ENCODE peak calls at places on chromosomes 13 and 19, in five cellular contexts. One of them, this sample, is unnamed. For H3K4me1, the result is how much of the 10 kb centered on the place peaks cover.

GRCh38 chr19:50204811-50205675 is 1.6 kb downstream of the MYH14 start:
- DNase-seq in tibial nerve: no peak
- DNase-seq in CD8-positive, alpha-beta T cell: no peak
- DNase-seq in upper lobe of left lung: peak
- DNase-seq in fibroblast of lung: no peak
- DNase-seq in this sample: no peak

GRCh38 chr19:35739275-35740107 is 2.8 kb downstream of the IGFLR1 start:
- DNase-seq in tibial nerve: no peak
- DNase-seq in CD8-positive, alpha-beta T cell: no peak
- DNase-seq in upper lobe of left lung: peak
- DNase-seq in fibroblast of lung: no peak
- DNase-seq in this sample: no peak

GRCh38 chr13:26473571-26474230 is 83.8 kb upstream of the WASF3 start:
- DNase-seq in tibial nerve: no peak
- DNase-seq in CD8-positive, alpha-beta T cell: no peak
- DNase-seq in upper lobe of left lung: peak
- DNase-seq in fibroblast of lung: no peak
- DNase-seq in this sample: no peak

GRCh38 chr13:24002206-24002815 is 105.0 kb upstream of the C1QTNF9B start:
- DNase-seq in tibial nerve: no peak
- DNase-seq in CD8-positive, alpha-beta T cell: no peak
- DNase-seq in upper lobe of left lung: no peak
- DNase-seq in fibroblast of lung: no peak
- DNase-seq in this sample: no peak

GRCh38 chr19:3121821-3122511 is 13.9 kb upstream of the GNA15 start:
- DNase-seq in tibial nerve: no peak
- DNase-seq in CD8-positive, alpha-beta T cell: no peak
- DNase-seq in upper lobe of left lung: peak
- DNase-seq in fibroblast of lung: no peak
- DNase-seq in this sample: no peak

GRCh38 chr19:38698225-38699026 is 45.8 kb downstream of the CAPN12 start:
- DNase-seq in tibial nerve: no peak
- DNase-seq in CD8-positive, alpha-beta T cell: no peak
- DNase-seq in upper lobe of left lung: no peak
- DNase-seq in fibroblast of lung: no peak
- DNase-seq in this sample: no peak

GRCh38 chr13:52644108-52644507 is 1.9 kb downstream of the HNRNPA1L2 start:
- DNase-seq in tibial nerve: no peak
- DNase-seq in CD8-positive, alpha-beta T cell: no peak
- DNase-seq in upper lobe of left lung: no peak
- DNase-seq in fibroblast of lung: peak
- DNase-seq in this sample: no peak

GRCh38 chr13:98476538-98476966 is 100.4 kb downstream of the STK24 start:
- DNase-seq in tibial nerve: no peak
- DNase-seq in CD8-positive, alpha-beta T cell: peak
- DNase-seq in upper lobe of left lung: no peak
- DNase-seq in fibroblast of lung: peak
- DNase-seq in this sample: no peak

GRCh38 chr19:55283548-55284393 is at the start of gene BRSK1:
- DNase-seq in tibial nerve: no peak
- DNase-seq in CD8-positive, alpha-beta T cell: peak
- DNase-seq in upper lobe of left lung: no peak
- DNase-seq in fibroblast of lung: peak
- DNase-seq in this sample: no peak

GRCh38 chr13:22173605-22174004 is 502.7 kb downstream of the FGF9 start:
- DNase-seq in tibial nerve: no peak
- DNase-seq in CD8-positive, alpha-beta T cell: no peak
- DNase-seq in upper lobe of left lung: no peak
- DNase-seq in fibroblast of lung: peak
- DNase-seq in this sample: no peak

GRCh38 chr13:19586904-19587634 is 25.7 kb upstream of the TPTE2 start:
- DNase-seq in tibial nerve: no peak
- DNase-seq in CD8-positive, alpha-beta T cell: peak
- DNase-seq in upper lobe of left lung: peak
- DNase-seq in fibroblast of lung: peak
- DNase-seq in this sample: no peak

GRCh38 chr19:5231857-5232503 is 108.6 kb downstream of the PTPRS start:
- DNase-seq in tibial nerve: no peak
- DNase-seq in CD8-positive, alpha-beta T cell: no peak
- DNase-seq in upper lobe of left lung: no peak
- DNase-seq in fibroblast of lung: peak
- DNase-seq in this sample: no peak

GRCh38 chr13:32804673-32805260 is 211.5 kb upstream of the KL start:
- DNase-seq in tibial nerve: no peak
- DNase-seq in CD8-positive, alpha-beta T cell: no peak
- DNase-seq in upper lobe of left lung: no peak
- DNase-seq in fibroblast of lung: peak
- DNase-seq in this sample: no peak

GRCh38 chr19:12880551-12881171 is 588 bp downstream of the DNASE2 start:
- DNase-seq in tibial nerve: no peak
- DNase-seq in CD8-positive, alpha-beta T cell: no peak
- DNase-seq in upper lobe of left lung: peak
- DNase-seq in fibroblast of lung: peak
- DNase-seq in this sample: no peak

GRCh38 chr13:82165396-82166174 is 1716.7 kb downstream of the SLITRK1 start:
- DNase-seq in tibial nerve: no peak
- DNase-seq in CD8-positive, alpha-beta T cell: no peak
- DNase-seq in upper lobe of left lung: peak
- DNase-seq in fibroblast of lung: no peak
- DNase-seq in this sample: no peak

GRCh38 chr13:45833663-45834062 is 17.9 kb downstream of the SIAH3 start:
- DNase-seq in tibial nerve: no peak
- DNase-seq in CD8-positive, alpha-beta T cell: no peak
- DNase-seq in upper lobe of left lung: no peak
- DNase-seq in fibroblast of lung: peak
- DNase-seq in this sample: no peak

GRCh38 chr13:113943821-113944565 is 29.9 kb downstream of the C13orf46 start:
- DNase-seq in tibial nerve: no peak
- DNase-seq in CD8-positive, alpha-beta T cell: no peak
- DNase-seq in upper lobe of left lung: no peak
- DNase-seq in fibroblast of lung: no peak
- DNase-seq in this sample: no peak

GRCh38 chr13:44243198-44243852 is 130.3 kb upstream of the SERP2 start:
- DNase-seq in tibial nerve: no peak
- DNase-seq in CD8-positive, alpha-beta T cell: no peak
- DNase-seq in upper lobe of left lung: no peak
- DNase-seq in fibroblast of lung: peak
- DNase-seq in this sample: no peak

GRCh38 chr19:55383789-55384575 is at the start of gene TMEM238:
- DNase-seq in tibial nerve: no peak
- DNase-seq in CD8-positive, alpha-beta T cell: peak
- DNase-seq in upper lobe of left lung: peak
- DNase-seq in fibroblast of lung: peak
- DNase-seq in this sample: no peak

GRCh38 chr19:1441677-1442438 is 3.7 kb downstream of the RPS15 start:
- DNase-seq in tibial nerve: no peak
- DNase-seq in CD8-positive, alpha-beta T cell: no peak
- DNase-seq in upper lobe of left lung: peak
- DNase-seq in fibroblast of lung: no peak
- DNase-seq in this sample: no peak

GRCh38 chr13:44543424-44543823 is 32.7 kb downstream of the TSC22D1 start:
- DNase-seq in tibial nerve: no peak
- DNase-seq in CD8-positive, alpha-beta T cell: no peak
- DNase-seq in upper lobe of left lung: no peak
- DNase-seq in fibroblast of lung: no peak
- DNase-seq in this sample: no peak

DNA sequence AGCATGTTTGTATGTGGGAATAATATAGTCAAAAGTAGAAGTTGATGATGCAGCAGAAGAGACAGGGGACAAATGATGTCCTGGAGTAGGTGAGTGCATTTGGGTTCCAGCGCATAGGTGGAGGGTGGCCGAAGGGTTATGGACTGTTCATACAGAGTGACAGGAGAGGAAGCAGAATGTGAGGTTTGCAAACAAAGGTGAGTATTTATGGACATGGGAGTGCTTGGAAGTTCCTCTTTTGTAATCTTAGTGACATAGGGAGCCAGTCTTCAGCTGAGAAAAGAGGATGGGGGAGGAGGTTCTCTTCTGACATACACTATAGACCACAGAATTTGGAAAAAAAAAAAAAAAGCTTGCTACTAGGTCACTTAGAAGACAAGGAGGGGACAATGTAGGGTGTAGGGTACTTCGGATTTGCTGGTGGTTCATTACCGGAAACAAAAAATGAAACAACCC is 331.6 kb downstream of the DLEU7 start:
- DNase-seq in tibial nerve: no peak
- DNase-seq in CD8-positive, alpha-beta T cell: no peak
- DNase-seq in upper lobe of left lung: no peak
- DNase-seq in fibroblast of lung: no peak
- DNase-seq in this sample: no peak
- H3K4me1 ChIP-seq in tibial nerve: under half
- H3K4me1 ChIP-seq in CD8-positive, alpha-beta T cell: under half
- H3K4me1 ChIP-seq in upper lobe of left lung: under half
- H3K4me1 ChIP-seq in fibroblast of lung: under half
- H3K4me1 ChIP-seq in this sample: under half

GRCh38 chr13:73266640-73267180 is 207.9 kb downstream of the KLF5 start:
- DNase-seq in tibial nerve: no peak
- DNase-seq in CD8-positive, alpha-beta T cell: no peak
- DNase-seq in upper lobe of left lung: no peak
- DNase-seq in fibroblast of lung: no peak
- DNase-seq in this sample: no peak
- H3K27ac ChIP-seq in tibial nerve: no peak
- H3K27ac ChIP-seq in CD8-positive, alpha-beta T cell: no peak
- H3K27ac ChIP-seq in upper lobe of left lung: no peak
- H3K27ac ChIP-seq in fibroblast of lung: no peak
- H3K27ac ChIP-seq in this sample: peak

DNA sequence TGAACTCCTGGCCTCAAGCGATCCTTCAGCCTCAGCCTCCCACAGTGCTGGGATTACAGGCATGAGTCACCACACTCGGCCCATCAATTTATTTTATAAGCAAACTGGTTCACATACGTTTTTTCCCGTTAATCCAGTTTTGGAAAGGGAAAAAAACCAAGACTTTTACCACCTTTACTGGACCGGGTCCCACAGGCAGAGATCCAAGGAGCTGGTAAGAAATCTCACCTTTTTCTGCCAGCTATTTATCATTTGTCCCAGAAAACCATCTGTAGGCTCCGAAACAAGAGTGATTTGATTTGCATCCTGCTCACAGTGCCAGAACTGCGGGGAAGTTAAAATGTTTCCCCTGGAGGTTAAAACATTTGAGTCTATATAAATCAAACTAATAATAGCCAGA is 6.3 kb upstream of the FUT2 start:
- DNase-seq in tibial nerve: no peak
- DNase-seq in CD8-positive, alpha-beta T cell: no peak
- DNase-seq in upper lobe of left lung: no peak
- DNase-seq in fibroblast of lung: no peak
- DNase-seq in this sample: no peak
- H3K4me1 ChIP-seq in tibial nerve: under half
- H3K4me1 ChIP-seq in CD8-positive, alpha-beta T cell: under half
- H3K4me1 ChIP-seq in upper lobe of left lung: under half
- H3K4me1 ChIP-seq in fibroblast of lung: under half
- H3K4me1 ChIP-seq in this sample: under half

GRCh38 chr19:345320-345879 is 804 bp upstream of the MIER2 start:
- DNase-seq in tibial nerve: no peak
- DNase-seq in CD8-positive, alpha-beta T cell: no peak
- DNase-seq in upper lobe of left lung: no peak
- DNase-seq in fibroblast of lung: no peak
- DNase-seq in this sample: no peak

GRCh38 chr19:342801-343421 is 1.7 kb downstream of the MIER2 start:
- DNase-seq in tibial nerve: peak
- DNase-seq in CD8-positive, alpha-beta T cell: no peak
- DNase-seq in upper lobe of left lung: no peak
- DNase-seq in fibroblast of lung: peak
- DNase-seq in this sample: no peak

GRCh38 chr19:344625-345319 is at the start of gene MIER2:
- DNase-seq in tibial nerve: peak
- DNase-seq in CD8-positive, alpha-beta T cell: peak
- DNase-seq in upper lobe of left lung: peak
- DNase-seq in fibroblast of lung: peak
- DNase-seq in this sample: no peak

GRCh38 chr19:343451-343931 is 1.1 kb downstream of the MIER2 start:
- DNase-seq in tibial nerve: no peak
- DNase-seq in CD8-positive, alpha-beta T cell: no peak
- DNase-seq in upper lobe of left lung: peak
- DNase-seq in fibroblast of lung: no peak
- DNase-seq in this sample: no peak

GRCh38 chr19:343941-344624 is 513 bp downstream of the MIER2 start:
- DNase-seq in tibial nerve: no peak
- DNase-seq in CD8-positive, alpha-beta T cell: peak
- DNase-seq in upper lobe of left lung: peak
- DNase-seq in fibroblast of lung: peak
- DNase-seq in this sample: no peak
- H3K27ac ChIP-seq in tibial nerve: peak
- H3K27ac ChIP-seq in CD8-positive, alpha-beta T cell: peak
- H3K27ac ChIP-seq in upper lobe of left lung: peak
- H3K27ac ChIP-seq in fibroblast of lung: peak
- H3K27ac ChIP-seq in this sample: peak

DNA sequence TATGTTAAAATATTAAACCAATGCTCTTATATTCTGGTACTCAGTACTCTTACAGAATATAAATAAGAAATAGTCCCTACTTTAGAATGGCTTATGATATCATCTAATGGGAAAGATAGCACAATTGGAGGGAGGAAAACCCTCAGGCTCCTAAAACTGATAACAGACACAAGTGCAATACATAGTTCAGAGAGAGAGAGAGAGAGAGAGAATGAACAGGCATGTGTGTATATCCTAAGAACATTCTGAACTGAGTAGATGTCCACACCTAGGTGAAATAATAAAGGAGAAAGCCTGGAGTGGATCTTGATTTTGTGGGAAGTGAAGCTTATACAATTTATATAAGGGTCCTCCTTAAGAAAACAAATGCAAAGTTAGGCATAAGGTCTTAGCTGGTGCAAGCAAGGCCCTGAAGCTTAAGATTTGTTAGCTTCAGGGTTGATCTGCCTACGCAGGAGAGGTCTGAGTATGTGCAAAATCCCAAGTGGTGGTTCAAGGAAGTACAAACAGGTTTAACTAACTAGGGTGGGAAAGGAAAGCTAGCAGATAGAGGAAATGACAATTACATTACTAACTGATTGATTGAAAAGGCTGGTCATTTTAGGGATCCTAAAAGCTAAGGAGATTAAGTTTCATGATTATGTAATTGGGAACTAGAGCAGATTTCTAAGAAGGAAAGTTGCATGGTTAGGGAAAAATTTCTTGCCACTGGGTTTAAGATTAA is 53.3 kb downstream of the SOX21 start:
- DNase-seq in tibial nerve: no peak
- DNase-seq in CD8-positive, alpha-beta T cell: no peak
- DNase-seq in upper lobe of left lung: no peak
- DNase-seq in fibroblast of lung: no peak
- DNase-seq in this sample: no peak
- H3K4me1 ChIP-seq in tibial nerve: under half
- H3K4me1 ChIP-seq in CD8-positive, alpha-beta T cell: under half
- H3K4me1 ChIP-seq in upper lobe of left lung: under half
- H3K4me1 ChIP-seq in fibroblast of lung: under half
- H3K4me1 ChIP-seq in this sample: under half

DNA sequence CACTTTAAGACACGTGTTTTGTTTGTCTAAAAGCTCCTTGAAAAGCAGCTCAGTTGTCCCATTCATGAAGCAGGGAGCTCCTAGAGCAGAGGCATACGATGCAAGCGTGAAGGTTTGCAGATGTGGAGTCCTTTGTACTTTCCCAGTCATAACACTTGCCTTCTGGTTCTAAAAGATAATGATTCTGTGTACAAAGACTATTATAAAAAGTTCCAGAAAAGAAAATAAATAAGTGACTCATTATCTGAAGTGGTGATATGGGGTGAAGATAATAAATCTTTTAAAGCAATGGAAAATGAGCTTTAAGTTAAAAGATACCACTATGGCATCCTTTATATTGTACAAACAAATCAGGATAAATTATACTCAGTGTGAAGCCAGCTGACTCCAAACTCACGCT is 569.9 kb downstream of the MYO16 start:
- DNase-seq in tibial nerve: no peak
- DNase-seq in CD8-positive, alpha-beta T cell: no peak
- DNase-seq in upper lobe of left lung: no peak
- DNase-seq in fibroblast of lung: no peak
- DNase-seq in this sample: no peak
- H3K27ac ChIP-seq in tibial nerve: no peak
- H3K27ac ChIP-seq in CD8-positive, alpha-beta T cell: no peak
- H3K27ac ChIP-seq in upper lobe of left lung: no peak
- H3K27ac ChIP-seq in fibroblast of lung: no peak
- H3K27ac ChIP-seq in this sample: no peak

This sample was measured in esophagus squamous epithelium.